ENCODE peak calls at places on chromosomes 2 and 18, in six cellular contexts. One of them, this sample, is unnamed. For H3K4me1, the result is how much of the 10 kb centered on the place peaks cover.

GRCh38 chr18:51227660-51228059 is 30.2 kb upstream of the MEX3C start:
- DNase-seq in tibial nerve: no peak
- DNase-seq in HepG2: no peak
- DNase-seq in spleen: no peak
- DNase-seq in upper lobe of right lung: no peak
- DNase-seq in CD4-positive, alpha-beta memory T cell: no peak
- DNase-seq in this sample: no peak

GRCh38 chr2:128817171-128817570 is 498.5 kb upstream of the HS6ST1 start:
- DNase-seq in tibial nerve: no peak
- DNase-seq in HepG2: no peak
- DNase-seq in spleen: no peak
- DNase-seq in upper lobe of right lung: no peak
- DNase-seq in CD4-positive, alpha-beta memory T cell: no peak
- DNase-seq in this sample: no peak

GRCh38 chr2:239216614-239217273 is 184.1 kb downstream of the HDAC4 start:
- DNase-seq in tibial nerve: no peak
- DNase-seq in HepG2: no peak
- DNase-seq in spleen: no peak
- DNase-seq in upper lobe of right lung: peak
- DNase-seq in CD4-positive, alpha-beta memory T cell: no peak
- DNase-seq in this sample: no peak

GRCh38 chr2:102056079-102056581 is 64.4 kb downstream of the IL1R2 start:
- DNase-seq in tibial nerve: no peak
- DNase-seq in HepG2: no peak
- DNase-seq in spleen: no peak
- DNase-seq in upper lobe of right lung: no peak
- DNase-seq in CD4-positive, alpha-beta memory T cell: no peak
- DNase-seq in this sample: no peak

GRCh38 chr18:46190667-46191066 is 86.5 kb downstream of the HAUS1 start:
- DNase-seq in tibial nerve: no peak
- DNase-seq in HepG2: no peak
- DNase-seq in spleen: no peak
- DNase-seq in upper lobe of right lung: no peak
- DNase-seq in CD4-positive, alpha-beta memory T cell: no peak
- DNase-seq in this sample: no peak

GRCh38 chr18:78642561-78643398 is 336.8 kb upstream of the SALL3 start:
- DNase-seq in tibial nerve: no peak
- DNase-seq in HepG2: no peak
- DNase-seq in spleen: no peak
- DNase-seq in upper lobe of right lung: no peak
- DNase-seq in CD4-positive, alpha-beta memory T cell: no peak
- DNase-seq in this sample: no peak

GRCh38 chr18:58542426-58543159 is 86.3 kb downstream of the ALPK2 start:
- DNase-seq in tibial nerve: no peak
- DNase-seq in HepG2: no peak
- DNase-seq in spleen: no peak
- DNase-seq in upper lobe of right lung: no peak
- DNase-seq in CD4-positive, alpha-beta memory T cell: no peak
- DNase-seq in this sample: no peak

GRCh38 chr18:65363006-65363405 is 387.8 kb upstream of the CDH7 start:
- DNase-seq in tibial nerve: no peak
- DNase-seq in HepG2: no peak
- DNase-seq in spleen: no peak
- DNase-seq in upper lobe of right lung: no peak
- DNase-seq in CD4-positive, alpha-beta memory T cell: no peak
- DNase-seq in this sample: no peak

GRCh38 chr2:50995610-50996009 is 36.3 kb downstream of the NRXN1 start:
- DNase-seq in tibial nerve: no peak
- DNase-seq in HepG2: no peak
- DNase-seq in spleen: no peak
- DNase-seq in upper lobe of right lung: no peak
- DNase-seq in CD4-positive, alpha-beta memory T cell: no peak
- DNase-seq in this sample: no peak

GRCh38 chr2:191411472-191411871 is 166.3 kb downstream of the MYO1B start:
- DNase-seq in tibial nerve: no peak
- DNase-seq in HepG2: no peak
- DNase-seq in spleen: no peak
- DNase-seq in upper lobe of right lung: no peak
- DNase-seq in CD4-positive, alpha-beta memory T cell: no peak
- DNase-seq in this sample: no peak

GRCh38 chr2:172937884-172938712 is 137.5 kb upstream of the MAP3K20 start:
- DNase-seq in tibial nerve: no peak
- DNase-seq in HepG2: no peak
- DNase-seq in spleen: no peak
- DNase-seq in upper lobe of right lung: no peak
- DNase-seq in CD4-positive, alpha-beta memory T cell: no peak
- DNase-seq in this sample: no peak

GRCh38 chr2:199458806-199459285 is 1.1 kb upstream of the SATB2 start:
- DNase-seq in tibial nerve: no peak
- DNase-seq in HepG2: no peak
- DNase-seq in spleen: peak
- DNase-seq in upper lobe of right lung: no peak
- DNase-seq in CD4-positive, alpha-beta memory T cell: no peak
- DNase-seq in this sample: no peak

GRCh38 chr2:209629622-209630021 is 142.0 kb upstream of the UNC80 start:
- DNase-seq in tibial nerve: no peak
- DNase-seq in HepG2: no peak
- DNase-seq in spleen: no peak
- DNase-seq in upper lobe of right lung: no peak
- DNase-seq in CD4-positive, alpha-beta memory T cell: no peak
- DNase-seq in this sample: no peak

GRCh38 chr2:55140316-55141219 is 90.3 kb upstream of the RTN4 start:
- DNase-seq in tibial nerve: no peak
- DNase-seq in HepG2: no peak
- DNase-seq in spleen: no peak
- DNase-seq in upper lobe of right lung: no peak
- DNase-seq in CD4-positive, alpha-beta memory T cell: no peak
- DNase-seq in this sample: no peak

GRCh38 chr2:68980956-68981355 is 6.5 kb downstream of the GKN1 start:
- DNase-seq in tibial nerve: no peak
- DNase-seq in HepG2: no peak
- DNase-seq in spleen: no peak
- DNase-seq in upper lobe of right lung: no peak
- DNase-seq in CD4-positive, alpha-beta memory T cell: no peak
- DNase-seq in this sample: no peak

GRCh38 chr2:214322662-214323061 is 88.2 kb upstream of the VWC2L start:
- DNase-seq in tibial nerve: no peak
- DNase-seq in HepG2: no peak
- DNase-seq in spleen: no peak
- DNase-seq in upper lobe of right lung: no peak
- DNase-seq in CD4-positive, alpha-beta memory T cell: no peak
- DNase-seq in this sample: no peak

GRCh38 chr18:13611058-13611615 is 115.2 kb downstream of the FAM210A start:
- DNase-seq in tibial nerve: no peak
- DNase-seq in HepG2: no peak
- DNase-seq in spleen: peak
- DNase-seq in upper lobe of right lung: no peak
- DNase-seq in CD4-positive, alpha-beta memory T cell: no peak
- DNase-seq in this sample: peak

GRCh38 chr18:8848541-8848940 is 143.2 kb downstream of the MTCL1 start:
- DNase-seq in tibial nerve: no peak
- DNase-seq in HepG2: no peak
- DNase-seq in spleen: no peak
- DNase-seq in upper lobe of right lung: no peak
- DNase-seq in CD4-positive, alpha-beta memory T cell: no peak
- DNase-seq in this sample: no peak

GRCh38 chr2:226467221-226467620 is 332.4 kb downstream of the IRS1 start:
- DNase-seq in tibial nerve: no peak
- DNase-seq in HepG2: peak
- DNase-seq in spleen: no peak
- DNase-seq in upper lobe of right lung: no peak
- DNase-seq in CD4-positive, alpha-beta memory T cell: no peak
- DNase-seq in this sample: no peak

GRCh38 chr2:70123051-70123828 is 36.0 kb downstream of the PCBP1 start:
- DNase-seq in tibial nerve: peak
- DNase-seq in HepG2: no peak
- DNase-seq in spleen: peak
- DNase-seq in upper lobe of right lung: no peak
- DNase-seq in CD4-positive, alpha-beta memory T cell: no peak
- DNase-seq in this sample: peak
- H3K4me1 ChIP-seq in tibial nerve: under half
- H3K4me1 ChIP-seq in HepG2: half or more
- H3K4me1 ChIP-seq in spleen: half or more
- H3K4me1 ChIP-seq in upper lobe of right lung: under half
- H3K4me1 ChIP-seq in CD4-positive, alpha-beta memory T cell: half or more
- H3K4me1 ChIP-seq in this sample: half or more

GRCh38 chr2:230583593-230583992 is 129.0 kb upstream of the CAB39 start:
- DNase-seq in tibial nerve: no peak
- DNase-seq in HepG2: no peak
- DNase-seq in spleen: no peak
- DNase-seq in upper lobe of right lung: no peak
- DNase-seq in CD4-positive, alpha-beta memory T cell: no peak
- DNase-seq in this sample: no peak

GRCh38 chr2:230582851-230583283 is 129.8 kb upstream of the CAB39 start:
- DNase-seq in tibial nerve: no peak
- DNase-seq in HepG2: no peak
- DNase-seq in spleen: no peak
- DNase-seq in upper lobe of right lung: no peak
- DNase-seq in CD4-positive, alpha-beta memory T cell: no peak
- DNase-seq in this sample: no peak

GRCh38 chr2:230589025-230589424 is 123.6 kb upstream of the CAB39 start:
- DNase-seq in tibial nerve: no peak
- DNase-seq in HepG2: no peak
- DNase-seq in spleen: no peak
- DNase-seq in upper lobe of right lung: no peak
- DNase-seq in CD4-positive, alpha-beta memory T cell: no peak
- DNase-seq in this sample: no peak

GRCh38 chr2:230589497-230590015 is 123.1 kb upstream of the CAB39 start:
- DNase-seq in tibial nerve: no peak
- DNase-seq in HepG2: no peak
- DNase-seq in spleen: no peak
- DNase-seq in upper lobe of right lung: no peak
- DNase-seq in CD4-positive, alpha-beta memory T cell: no peak
- DNase-seq in this sample: no peak

GRCh38 chr2:230586328-230586982 is 126.2 kb upstream of the CAB39 start:
- DNase-seq in tibial nerve: no peak
- DNase-seq in HepG2: no peak
- DNase-seq in spleen: no peak
- DNase-seq in upper lobe of right lung: no peak
- DNase-seq in CD4-positive, alpha-beta memory T cell: no peak
- DNase-seq in this sample: no peak
- H3K4me1 ChIP-seq in tibial nerve: under half
- H3K4me1 ChIP-seq in HepG2: under half
- H3K4me1 ChIP-seq in spleen: under half
- H3K4me1 ChIP-seq in upper lobe of right lung: under half
- H3K4me1 ChIP-seq in CD4-positive, alpha-beta memory T cell: under half
- H3K4me1 ChIP-seq in this sample: under half

GRCh38 chr2:85171916-85172315 is 38.7 kb downstream of the TCF7L1 start:
- DNase-seq in tibial nerve: no peak
- DNase-seq in HepG2: no peak
- DNase-seq in spleen: peak
- DNase-seq in upper lobe of right lung: peak
- DNase-seq in CD4-positive, alpha-beta memory T cell: no peak
- DNase-seq in this sample: no peak
- H3K4me1 ChIP-seq in tibial nerve: under half
- H3K4me1 ChIP-seq in HepG2: under half
- H3K4me1 ChIP-seq in spleen: under half
- H3K4me1 ChIP-seq in upper lobe of right lung: under half
- H3K4me1 ChIP-seq in CD4-positive, alpha-beta memory T cell: under half
- H3K4me1 ChIP-seq in this sample: under half

GRCh38 chr2:215829261-215829660 is 184.1 kb downstream of the MREG start:
- DNase-seq in tibial nerve: no peak
- DNase-seq in HepG2: no peak
- DNase-seq in spleen: no peak
- DNase-seq in upper lobe of right lung: no peak
- DNase-seq in CD4-positive, alpha-beta memory T cell: no peak
- DNase-seq in this sample: no peak

GRCh38 chr2:215832791-215833190 is 180.6 kb downstream of the MREG start:
- DNase-seq in tibial nerve: peak
- DNase-seq in HepG2: peak
- DNase-seq in spleen: no peak
- DNase-seq in upper lobe of right lung: no peak
- DNase-seq in CD4-positive, alpha-beta memory T cell: no peak
- DNase-seq in this sample: no peak

GRCh38 chr2:215833531-215834162 is 179.7 kb downstream of the MREG start:
- DNase-seq in tibial nerve: no peak
- DNase-seq in HepG2: peak
- DNase-seq in spleen: no peak
- DNase-seq in upper lobe of right lung: no peak
- DNase-seq in CD4-positive, alpha-beta memory T cell: no peak
- DNase-seq in this sample: no peak

GRCh38 chr2:215830313-215830712 is 183.0 kb downstream of the MREG start:
- DNase-seq in tibial nerve: peak
- DNase-seq in HepG2: peak
- DNase-seq in spleen: no peak
- DNase-seq in upper lobe of right lung: no peak
- DNase-seq in CD4-positive, alpha-beta memory T cell: no peak
- DNase-seq in this sample: peak

GRCh38 chr2:215831296-215831913 is 181.9 kb downstream of the MREG start:
- DNase-seq in tibial nerve: peak
- DNase-seq in HepG2: peak
- DNase-seq in spleen: no peak
- DNase-seq in upper lobe of right lung: no peak
- DNase-seq in CD4-positive, alpha-beta memory T cell: no peak
- DNase-seq in this sample: peak
- H3K4me1 ChIP-seq in tibial nerve: under half
- H3K4me1 ChIP-seq in HepG2: half or more
- H3K4me1 ChIP-seq in spleen: under half
- H3K4me1 ChIP-seq in upper lobe of right lung: under half
- H3K4me1 ChIP-seq in CD4-positive, alpha-beta memory T cell: under half
- H3K4me1 ChIP-seq in this sample: under half

DNA sequence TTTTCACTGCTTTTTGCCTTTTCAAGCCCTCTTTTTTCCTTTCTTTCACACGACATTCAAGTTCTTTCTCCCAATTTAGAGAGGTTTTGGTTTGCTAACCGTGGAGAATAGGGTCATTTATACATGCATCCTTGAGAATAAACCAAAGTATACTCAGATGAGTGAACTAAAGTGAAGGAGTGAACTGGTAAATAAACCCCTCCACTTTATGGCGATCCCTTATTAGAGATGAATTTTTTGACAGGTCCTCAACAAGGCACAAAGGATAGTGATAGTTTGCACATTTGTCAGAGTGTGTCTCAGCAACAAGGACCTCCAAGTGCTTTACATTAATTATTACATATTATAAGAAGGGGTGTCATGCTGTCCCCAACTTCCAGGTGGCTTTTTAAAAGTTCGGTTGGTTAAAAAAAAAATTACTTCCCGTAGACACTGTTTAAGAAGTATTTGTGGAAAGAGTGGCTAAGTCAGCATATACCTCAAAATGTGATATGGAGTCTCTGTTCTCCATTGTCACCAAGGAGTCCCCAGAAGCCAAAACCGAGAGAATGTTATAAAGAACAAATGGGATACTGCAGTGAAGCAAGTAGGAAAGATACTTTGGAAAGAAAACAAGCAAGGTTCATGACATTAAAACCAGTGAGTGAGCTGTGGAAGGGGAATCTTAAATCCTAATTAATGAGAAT is 1.7 kb upstream of the SLC40A1 start:
- DNase-seq in tibial nerve: no peak
- DNase-seq in HepG2: no peak
- DNase-seq in spleen: no peak
- DNase-seq in upper lobe of right lung: no peak
- DNase-seq in CD4-positive, alpha-beta memory T cell: no peak
- DNase-seq in this sample: no peak
- H3K4me1 ChIP-seq in tibial nerve: under half
- H3K4me1 ChIP-seq in HepG2: half or more
- H3K4me1 ChIP-seq in spleen: half or more
- H3K4me1 ChIP-seq in upper lobe of right lung: under half
- H3K4me1 ChIP-seq in CD4-positive, alpha-beta memory T cell: under half
- H3K4me1 ChIP-seq in this sample: under half

GRCh38 chr2:80530442-80531064 is 226.0 kb upstream of the LRRTM1 start:
- DNase-seq in tibial nerve: no peak
- DNase-seq in HepG2: no peak
- DNase-seq in spleen: no peak
- DNase-seq in upper lobe of right lung: no peak
- DNase-seq in CD4-positive, alpha-beta memory T cell: no peak
- DNase-seq in this sample: no peak
- H3K4me1 ChIP-seq in tibial nerve: under half
- H3K4me1 ChIP-seq in HepG2: under half
- H3K4me1 ChIP-seq in spleen: under half
- H3K4me1 ChIP-seq in upper lobe of right lung: under half
- H3K4me1 ChIP-seq in CD4-positive, alpha-beta memory T cell: under half
- H3K4me1 ChIP-seq in this sample: under half